ENCODE peak calls at places on chromosomes 7 and 10, in eight cellular contexts. One of them, this sample, is unnamed. For H3K4me1, the result is how much of the 10 kb centered on the place peaks cover.

GRCh38 chr7:155840909-155841308 is 28.6 kb upstream of the SHH start:
- DNase-seq in esophagus squamous epithelium: no peak
- DNase-seq in breast epithelium: peak
- DNase-seq in HCT116: no peak
- DNase-seq in A549: no peak
- DNase-seq in stomach: no peak
- DNase-seq in prostate gland: no peak
- DNase-seq in esophagus muscularis mucosa: no peak
- DNase-seq in this sample: no peak

GRCh38 chr10:5291501-5292195 is 73.1 kb upstream of the UCN3 start:
- DNase-seq in esophagus squamous epithelium: no peak
- DNase-seq in breast epithelium: no peak
- DNase-seq in HCT116: peak
- DNase-seq in A549: peak
- DNase-seq in stomach: no peak
- DNase-seq in prostate gland: no peak
- DNase-seq in esophagus muscularis mucosa: peak
- DNase-seq in this sample: no peak

GRCh38 chr10:63684257-63684936 is 163.2 kb downstream of the REEP3 start:
- DNase-seq in esophagus squamous epithelium: no peak
- DNase-seq in breast epithelium: no peak
- DNase-seq in HCT116: no peak
- DNase-seq in A549: no peak
- DNase-seq in stomach: no peak
- DNase-seq in prostate gland: no peak
- DNase-seq in esophagus muscularis mucosa: no peak
- DNase-seq in this sample: no peak

GRCh38 chr7:64884085-64884912 is 18.8 kb upstream of the ZNF273 start:
- DNase-seq in esophagus squamous epithelium: no peak
- DNase-seq in breast epithelium: no peak
- DNase-seq in HCT116: no peak
- DNase-seq in A549: no peak
- DNase-seq in stomach: no peak
- DNase-seq in prostate gland: no peak
- DNase-seq in esophagus muscularis mucosa: peak
- DNase-seq in this sample: no peak

GRCh38 chr7:24971333-24972165 is 8.4 kb downstream of the OSBPL3 start:
- DNase-seq in esophagus squamous epithelium: no peak
- DNase-seq in breast epithelium: no peak
- DNase-seq in HCT116: peak
- DNase-seq in A549: no peak
- DNase-seq in stomach: no peak
- DNase-seq in prostate gland: no peak
- DNase-seq in esophagus muscularis mucosa: no peak
- DNase-seq in this sample: no peak

GRCh38 chr10:119301397-119301796 is 94.0 kb downstream of the GRK5 start:
- DNase-seq in esophagus squamous epithelium: no peak
- DNase-seq in breast epithelium: no peak
- DNase-seq in HCT116: no peak
- DNase-seq in A549: no peak
- DNase-seq in stomach: no peak
- DNase-seq in prostate gland: no peak
- DNase-seq in esophagus muscularis mucosa: no peak
- DNase-seq in this sample: no peak

GRCh38 chr7:130996841-130997231 is 262.8 kb upstream of the KLF14 start:
- DNase-seq in esophagus squamous epithelium: no peak
- DNase-seq in breast epithelium: no peak
- DNase-seq in HCT116: peak
- DNase-seq in A549: no peak
- DNase-seq in stomach: peak
- DNase-seq in prostate gland: peak
- DNase-seq in esophagus muscularis mucosa: peak
- DNase-seq in this sample: no peak

GRCh38 chr10:102631525-102632393 is 12.5 kb upstream of the TRIM8 start:
- DNase-seq in esophagus squamous epithelium: no peak
- DNase-seq in breast epithelium: no peak
- DNase-seq in HCT116: no peak
- DNase-seq in A549: no peak
- DNase-seq in stomach: no peak
- DNase-seq in prostate gland: no peak
- DNase-seq in esophagus muscularis mucosa: no peak
- DNase-seq in this sample: no peak

GRCh38 chr10:5094265-5095205 is at the start of gene AKR1C3:
- DNase-seq in esophagus squamous epithelium: no peak
- DNase-seq in breast epithelium: no peak
- DNase-seq in HCT116: peak
- DNase-seq in A549: peak
- DNase-seq in stomach: no peak
- DNase-seq in prostate gland: no peak
- DNase-seq in esophagus muscularis mucosa: no peak
- DNase-seq in this sample: no peak

GRCh38 chr10:51047857-51048256 is 26.4 kb upstream of the PRKG1 start:
- DNase-seq in esophagus squamous epithelium: no peak
- DNase-seq in breast epithelium: no peak
- DNase-seq in HCT116: no peak
- DNase-seq in A549: no peak
- DNase-seq in stomach: no peak
- DNase-seq in prostate gland: no peak
- DNase-seq in esophagus muscularis mucosa: no peak
- DNase-seq in this sample: no peak
- TF ChIP-seq CTCF in esophagus squamous epithelium: no peak
- TF ChIP-seq CTCF in breast epithelium: no peak
- TF ChIP-seq CTCF in HCT116: no peak
- TF ChIP-seq CTCF in A549: no peak
- TF ChIP-seq CTCF in stomach: no peak
- TF ChIP-seq CTCF in prostate gland: no peak
- TF ChIP-seq CTCF in esophagus muscularis mucosa: no peak
- TF ChIP-seq CTCF in this sample: no peak

GRCh38 chr7:41711283-41712064 is 8.6 kb upstream of the INHBA start:
- DNase-seq in esophagus squamous epithelium: no peak
- DNase-seq in breast epithelium: no peak
- DNase-seq in HCT116: no peak
- DNase-seq in A549: no peak
- DNase-seq in stomach: peak
- DNase-seq in prostate gland: no peak
- DNase-seq in esophagus muscularis mucosa: peak
- DNase-seq in this sample: peak
- H3K4me1 ChIP-seq in esophagus squamous epithelium: under half
- H3K4me1 ChIP-seq in breast epithelium: under half
- H3K4me1 ChIP-seq in HCT116: under half
- H3K4me1 ChIP-seq in A549: under half
- H3K4me1 ChIP-seq in stomach: under half
- H3K4me1 ChIP-seq in prostate gland: under half
- H3K4me1 ChIP-seq in esophagus muscularis mucosa: under half
- H3K4me1 ChIP-seq in this sample: under half

DNA sequence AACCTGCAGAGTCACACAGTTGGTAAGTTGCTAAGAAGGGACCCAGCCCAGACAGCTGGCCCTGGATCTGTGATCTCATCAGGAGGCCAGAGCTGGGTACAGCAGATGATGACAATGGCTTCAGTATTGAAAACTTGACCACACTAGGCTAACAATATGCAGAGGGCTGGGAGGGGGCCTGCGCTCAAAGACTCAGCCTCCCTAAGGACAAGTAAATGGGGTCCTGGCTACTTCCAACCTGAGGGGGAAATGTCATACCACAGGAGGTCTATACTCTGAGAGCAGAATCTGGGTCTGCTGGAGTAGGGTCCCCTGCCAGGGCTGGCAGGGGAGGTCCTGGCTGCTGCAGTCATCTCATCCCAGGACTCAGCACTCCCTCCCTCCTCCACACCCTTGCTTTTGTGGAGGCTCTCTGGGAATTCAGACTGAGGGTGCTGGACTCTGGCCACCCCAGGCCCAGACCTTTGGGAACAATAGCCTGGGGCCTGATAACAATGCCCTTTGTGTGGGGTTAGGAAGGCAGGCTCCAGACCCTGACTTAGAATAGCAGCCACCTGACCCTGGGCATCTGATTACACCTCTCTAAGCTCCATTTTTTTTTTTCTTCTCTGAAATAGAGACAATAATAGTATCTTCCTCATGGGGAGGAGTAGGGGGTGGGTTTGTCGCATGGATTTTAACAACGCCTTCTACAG is 1.5 kb downstream of the FXYD4 start:
- DNase-seq in esophagus squamous epithelium: no peak
- DNase-seq in breast epithelium: no peak
- DNase-seq in HCT116: no peak
- DNase-seq in A549: no peak
- DNase-seq in stomach: no peak
- DNase-seq in prostate gland: no peak
- DNase-seq in esophagus muscularis mucosa: no peak
- DNase-seq in this sample: no peak
- TF ChIP-seq POLR2A in esophagus squamous epithelium: no peak
- TF ChIP-seq POLR2A in breast epithelium: no peak
- TF ChIP-seq POLR2A in HCT116: no peak
- TF ChIP-seq POLR2A in A549: no peak
- TF ChIP-seq POLR2A in stomach: no peak
- TF ChIP-seq POLR2A in prostate gland: no peak
- TF ChIP-seq POLR2A in esophagus muscularis mucosa: no peak
- TF ChIP-seq POLR2A in this sample: no peak

GRCh38 chr7:37921340-37921805 is 933 bp downstream of the EPDR1 start:
- DNase-seq in esophagus squamous epithelium: no peak
- DNase-seq in breast epithelium: no peak
- DNase-seq in HCT116: no peak
- DNase-seq in A549: no peak
- DNase-seq in stomach: no peak
- DNase-seq in prostate gland: no peak
- DNase-seq in esophagus muscularis mucosa: no peak
- DNase-seq in this sample: peak

GRCh38 chr7:37920305-37920618 is 178 bp upstream of the EPDR1 start:
- DNase-seq in esophagus squamous epithelium: no peak
- DNase-seq in breast epithelium: no peak
- DNase-seq in HCT116: no peak
- DNase-seq in A549: no peak
- DNase-seq in stomach: no peak
- DNase-seq in prostate gland: no peak
- DNase-seq in esophagus muscularis mucosa: no peak
- DNase-seq in this sample: no peak

GRCh38 chr7:37921876-37922275 is 1.4 kb downstream of the EPDR1 start:
- DNase-seq in esophagus squamous epithelium: no peak
- DNase-seq in breast epithelium: no peak
- DNase-seq in HCT116: no peak
- DNase-seq in A549: no peak
- DNase-seq in stomach: no peak
- DNase-seq in prostate gland: no peak
- DNase-seq in esophagus muscularis mucosa: no peak
- DNase-seq in this sample: no peak

GRCh38 chr7:37918526-37918925 is 1.9 kb upstream of the SFRP4 start:
- DNase-seq in esophagus squamous epithelium: no peak
- DNase-seq in breast epithelium: no peak
- DNase-seq in HCT116: no peak
- DNase-seq in A549: no peak
- DNase-seq in stomach: no peak
- DNase-seq in prostate gland: no peak
- DNase-seq in esophagus muscularis mucosa: no peak
- DNase-seq in this sample: no peak

GRCh38 chr7:37920619-37921339 is at the start of gene EPDR1:
- DNase-seq in esophagus squamous epithelium: no peak
- DNase-seq in breast epithelium: no peak
- DNase-seq in HCT116: peak
- DNase-seq in A549: peak
- DNase-seq in stomach: no peak
- DNase-seq in prostate gland: peak
- DNase-seq in esophagus muscularis mucosa: no peak
- DNase-seq in this sample: peak
- TF ChIP-seq CTCF in esophagus squamous epithelium: no peak
- TF ChIP-seq CTCF in breast epithelium: no peak
- TF ChIP-seq CTCF in HCT116: no peak
- TF ChIP-seq CTCF in A549: peak
- TF ChIP-seq CTCF in stomach: no peak
- TF ChIP-seq CTCF in prostate gland: no peak
- TF ChIP-seq CTCF in esophagus muscularis mucosa: no peak
- TF ChIP-seq CTCF in this sample: peak

GRCh38 chr10:117997673-117998072 is 49.1 kb downstream of the RAB11FIP2 start:
- DNase-seq in esophagus squamous epithelium: no peak
- DNase-seq in breast epithelium: no peak
- DNase-seq in HCT116: no peak
- DNase-seq in A549: no peak
- DNase-seq in stomach: no peak
- DNase-seq in prostate gland: no peak
- DNase-seq in esophagus muscularis mucosa: no peak
- DNase-seq in this sample: no peak
- H3K4me1 ChIP-seq in esophagus squamous epithelium: under half
- H3K4me1 ChIP-seq in breast epithelium: under half
- H3K4me1 ChIP-seq in HCT116: under half
- H3K4me1 ChIP-seq in A549: under half
- H3K4me1 ChIP-seq in stomach: under half
- H3K4me1 ChIP-seq in prostate gland: under half
- H3K4me1 ChIP-seq in esophagus muscularis mucosa: under half
- H3K4me1 ChIP-seq in this sample: under half

GRCh38 chr10:95334793-95335120 is 44.0 kb upstream of the PDLIM1 start:
- DNase-seq in esophagus squamous epithelium: no peak
- DNase-seq in breast epithelium: no peak
- DNase-seq in HCT116: no peak
- DNase-seq in A549: no peak
- DNase-seq in stomach: no peak
- DNase-seq in prostate gland: no peak
- DNase-seq in esophagus muscularis mucosa: no peak
- DNase-seq in this sample: no peak
- TF ChIP-seq POLR2A in esophagus squamous epithelium: no peak
- TF ChIP-seq POLR2A in breast epithelium: no peak
- TF ChIP-seq POLR2A in HCT116: no peak
- TF ChIP-seq POLR2A in A549: no peak
- TF ChIP-seq POLR2A in stomach: no peak
- TF ChIP-seq POLR2A in prostate gland: no peak
- TF ChIP-seq POLR2A in esophagus muscularis mucosa: no peak
- TF ChIP-seq POLR2A in this sample: no peak

This sample was measured in right lobe of liver.